ENCODE peak calls at places on chromosomes 11 and 22, in eight cellular contexts. A is left kidney; K is activated CD4-positive, alpha-beta T cell treated with anti-CD3 and anti-CD28 coated beads, Interleukin-2, amount 50 U/mL, for 48 hours; N is naive thymus-derived CD4-positive, alpha-beta T cell; M is upper lobe of right lung; B is brain pericyte; L is cardiac fibroblast; U is stimulated activated CD4-positive, alpha-beta T cell treated with anti-CD3 and anti-CD28 coated beads, Interleukin-1b, Interleukin-23, amount 100 ng/mL, for 24 hours. S is an unnamed sample.

GRCh38 chr11:79720115-79720514 is 279.3 kb upstream of the TENM4 start:
- DNase-seq in B (no peak), K (no peak), M (no peak), A (no peak), L (no peak), N (no peak), U (no peak), S (no peak)

GRCh38 chr22:22094921-22095320 is 112.3 kb upstream of the TOP3B start:
- DNase-seq in U (no peak), N (no peak), B (no peak), K (no peak), A (no peak), L (no peak), M (no peak), S (no peak)

GRCh38 chr11:44532809-44533208 is 32.7 kb upstream of the CD82 start:
- DNase-seq in N (no peak), A (no peak), U (no peak), L (no peak), K (no peak), M (no peak), B (no peak), S (no peak)

GRCh38 chr11:95067042-95067827 is 516 bp downstream of the SRSF8 start:
- DNase-seq in U (peak), L (peak), A (peak), M (peak), N (peak), K (peak), B (no peak), S (peak)

GRCh38 chr11:72230764-72231365 is 6.3 kb downstream of the INPPL1 start:
- DNase-seq in M (peak), B (no peak), N (no peak), L (no peak), K (no peak), A (no peak), U (no peak), S (no peak)

GRCh38 chr22:45125198-45125597 is 38.5 kb upstream of the NUP50 start:
- DNase-seq in K (no peak), L (peak), M (no peak), N (no peak), A (peak), B (no peak), U (no peak), S (no peak)

GRCh38 chr11:61699737-61700160 is 19.6 kb downstream of the DAGLA start:
- DNase-seq in L (no peak), M (peak), A (no peak), N (no peak), U (no peak), B (no peak), K (no peak), S (no peak)

GRCh38 chr11:113984781-113985180 is 9.9 kb downstream of the HTR3A start:
- DNase-seq in A (no peak), L (no peak), U (no peak), N (no peak), B (no peak), K (no peak), M (no peak), S (no peak)

GRCh38 chr22:39256979-39257378 is 12.2 kb upstream of the PDGFB start:
- DNase-seq in K (no peak), M (no peak), B (no peak), N (no peak), A (no peak), U (no peak), L (no peak), S (no peak)

GRCh38 chr22:28034145-28034759 is 115.2 kb upstream of the PITPNB start:
- DNase-seq in B (no peak), A (no peak), L (no peak), K (no peak), N (no peak), U (no peak), M (peak), S (no peak)

GRCh38 chr11:116641561-116642045 is 131.2 kb downstream of the BUD13 start:
- DNase-seq in M (peak), K (peak), N (no peak), B (no peak), U (no peak), A (peak), L (peak), S (peak)

GRCh38 chr11:47442514-47442913 is 6.4 kb downstream of the RAPSN start:
- DNase-seq in U (no peak), N (no peak), M (no peak), L (no peak), K (no peak), A (no peak), B (no peak), S (no peak)

GRCh38 chr22:28801845-28802594 is 1.7 kb upstream of the XBP1 start:
- DNase-seq in N (no peak), M (no peak), K (no peak), A (peak), B (no peak), U (no peak), L (no peak), S (peak)

GRCh38 chr11:19164881-19165280 is 36.9 kb downstream of the CSRP3 start:
- DNase-seq in B (no peak), L (no peak), N (no peak), A (no peak), K (no peak), M (no peak), U (no peak), S (no peak)

GRCh38 chr11:87012089-87012488 is 25.6 kb upstream of the TMEM135 start:
- DNase-seq in N (no peak), M (no peak), A (no peak), U (no peak), K (no peak), B (no peak), L (no peak), S (no peak)

GRCh38 chr11:104301776-104302175 is 137.8 kb upstream of the PDGFD start:
- DNase-seq in M (no peak), B (no peak), L (no peak), A (no peak), N (no peak), U (no peak), K (no peak), S (no peak)

GRCh38 chr11:59429924-59430516 is 3.8 kb upstream of the OR5A2 start:
- DNase-seq in A (peak), B (no peak), M (no peak), U (peak), N (peak), K (no peak), L (peak), S (peak)

GRCh38 chr11:3795131-3796092 is 1.9 kb downstream of the NUP98 start:
- DNase-seq in L (no peak), U (no peak), B (no peak), A (peak), K (no peak), N (no peak), M (no peak), S (no peak)

GRCh38 chr11:35953081-35953480 is 9.2 kb downstream of the LDLRAD3 start:
- DNase-seq in K (no peak), B (no peak), L (no peak), U (no peak), A (no peak), N (no peak), M (no peak), S (no peak)

GRCh38 chr11:288328-289144 is at the start of gene PGGHG:
- DNase-seq in A (peak), U (no peak), N (no peak), B (no peak), K (peak), M (peak), L (peak), S (peak)

GRCh38 chr11:5737091-5737490 is 843 bp downstream of the OR56B1 start:
- DNase-seq in M (no peak), U (no peak), A (peak), K (no peak), N (no peak), B (no peak), L (peak), S (no peak)

GRCh38 chr11:44760917-44761545 is 34.3 kb downstream of the TSPAN18 start:
- DNase-seq in U (no peak), L (peak), A (peak), N (no peak), M (no peak), B (no peak), K (no peak), S (peak)

GRCh38 chr11:27722945-27723344 is 22.7 kb upstream of the BDNF start:
- DNase-seq in A (peak), N (no peak), B (no peak), L (no peak), U (no peak), K (no peak), M (no peak), S (no peak)

GRCh38 chr11:23232652-23233051 is 372.4 kb upstream of the CCDC179 start:
- DNase-seq in B (no peak), A (no peak), N (no peak), L (no peak), K (no peak), M (no peak), U (no peak), S (no peak)

GRCh38 chr22:46359362-46359761 is 23.8 kb downstream of the TRMU start:
- DNase-seq in B (no peak), U (no peak), M (no peak), N (no peak), K (no peak), L (no peak), A (no peak), S (no peak)

GRCh38 chr11:77038825-77039326 is 4.7 kb downstream of the B3GNT6 start:
- DNase-seq in B (no peak), M (no peak), L (no peak), N (no peak), K (no peak), U (no peak), A (no peak), S (no peak)

GRCh38 chr11:61198391-61198790 is 4.9 kb upstream of the PGA3 start:
- DNase-seq in N (no peak), M (no peak), U (no peak), K (no peak), B (no peak), L (no peak), A (no peak), S (no peak)